ENCODE peak calls at places on chromosomes 5 and 9, in seven cellular contexts. I is pancreas, R is lung, U is HFFc6, V is GM12864, O is astrocyte, Y is cardiac fibroblast. S is an unnamed sample.
A peak's percentile ranks its signal among the peaks of the same experiment; 100 is the strongest.

GRCh38 chr9:98867434-98868168 is 60.1 kb downstream of the GALNT12 start:
- DNase-seq in I (peak; percentile 87), R (peak; percentile 51), U (peak; percentile 52), V (no peak), O (peak; percentile 87), Y (peak; percentile 93), S (no peak)

GRCh38 chr5:105952875-105953274 is 1717.9 kb downstream of the EFNA5 start:
- DNase-seq in I (no peak), R (no peak), U (no peak), V (no peak), O (no peak), Y (peak; percentile 62), S (no peak)

GRCh38 chr5:107669543-107670027 is 1.2 kb downstream of the EFNA5 start:
- DNase-seq in I (peak; percentile 15), R (peak; percentile 37), U (no peak), V (no peak), O (peak; percentile 29), Y (peak; percentile 58), S (peak; percentile 84)

GRCh38 chr9:69085523-69086283 is 50.2 kb downstream of the FXN start:
- DNase-seq in I (no peak), R (no peak), U (no peak), V (no peak), O (peak; percentile 71), Y (peak; percentile 38), S (no peak)

GRCh38 chr9:8713149-8713856 is 913.7 kb upstream of the DMAC1 start:
- DNase-seq in I (no peak), R (no peak), U (no peak), V (no peak), O (no peak), Y (no peak), S (no peak)

GRCh38 chr9:84781431-84781830 is 111.9 kb downstream of the NTRK2 start:
- DNase-seq in I (no peak), R (no peak), U (no peak), V (no peak), O (no peak), Y (peak; percentile 26), S (no peak)

GRCh38 chr5:68839019-68839552 is 254.7 kb upstream of the SLC30A5 start:
- DNase-seq in I (no peak), R (no peak), U (no peak), V (no peak), O (no peak), Y (no peak), S (no peak)

GRCh38 chr5:77425998-77426659 is 66.0 kb downstream of the WDR41 start:
- DNase-seq in I (no peak), R (no peak), U (no peak), V (no peak), O (no peak), Y (peak; percentile 13), S (no peak)

GRCh38 chr5:92126182-92126581 is 743.1 kb upstream of the ARRDC3 start:
- DNase-seq in I (no peak), R (no peak), U (no peak), V (no peak), O (no peak), Y (no peak), S (no peak)

GRCh38 chr5:36659406-36659805 is 53.0 kb downstream of the SLC1A3 start:
- DNase-seq in I (no peak), R (no peak), U (no peak), V (no peak), O (no peak), Y (peak; percentile 31), S (no peak)

GRCh38 chr5:38157024-38157423 is 101.3 kb upstream of the EGFLAM start:
- DNase-seq in I (no peak), R (no peak), U (no peak), V (no peak), O (no peak), Y (no peak), S (no peak)

GRCh38 chr5:113218200-113218599 is 216.6 kb downstream of the TSSK1B start:
- DNase-seq in I (no peak), R (no peak), U (no peak), V (no peak), O (no peak), Y (no peak), S (no peak)

GRCh38 chr5:61575103-61575502 is 243.0 kb downstream of the ZSWIM6 start:
- DNase-seq in I (peak; percentile 20), R (no peak), U (peak; percentile 63), V (no peak), O (peak; percentile 89), Y (peak; percentile 65), S (no peak)

GRCh38 chr9:6212722-6213375 is 2.8 kb upstream of the IL33 start:
- DNase-seq in I (no peak), R (no peak), U (no peak), V (no peak), O (no peak), Y (peak; percentile 71), S (no peak)

GRCh38 chr9:129138476-129139232 is 27.4 kb downstream of the PTPA start:
- DNase-seq in I (peak; percentile 62), R (peak; percentile 56), U (peak; percentile 65), V (no peak), O (peak; percentile 50), Y (peak; percentile 66), S (peak; percentile 92)

GRCh38 chr9:87350915-87351314 is 146.8 kb upstream of the DAPK1 start:
- DNase-seq in I (no peak), R (no peak), U (no peak), V (no peak), O (peak; percentile 68), Y (peak; percentile 22), S (no peak)

GRCh38 chr9:36903541-36904435 is 130.3 kb downstream of the PAX5 start:
- DNase-seq in I (peak; percentile 82), R (peak; percentile 34), U (peak; percentile 70), V (peak; percentile 24), O (peak; percentile 84), Y (peak; percentile 78), S (peak; percentile 73)

GRCh38 chr5:33772276-33772990 is 119.4 kb downstream of the ADAMTS12 start:
- DNase-seq in I (no peak), R (no peak), U (peak; percentile 60), V (no peak), O (peak; percentile 68), Y (peak; percentile 84), S (no peak)

GRCh38 chr5:1662559-1663043 is 137.0 kb downstream of the MRPL36 start:
- DNase-seq in I (peak; percentile 4), R (peak; percentile 26), U (no peak), V (no peak), O (no peak), Y (no peak), S (peak; percentile 67)

GRCh38 chr5:142539154-142539740 is 146.6 kb downstream of the FGF1 start:
- DNase-seq in I (no peak), R (no peak), U (no peak), V (no peak), O (no peak), Y (no peak), S (no peak)
- TF ChIP-seq CTCF in I (no peak), R (no peak), U (no peak), V (no peak), O (no peak), Y (no peak), S (no peak)

DNA sequence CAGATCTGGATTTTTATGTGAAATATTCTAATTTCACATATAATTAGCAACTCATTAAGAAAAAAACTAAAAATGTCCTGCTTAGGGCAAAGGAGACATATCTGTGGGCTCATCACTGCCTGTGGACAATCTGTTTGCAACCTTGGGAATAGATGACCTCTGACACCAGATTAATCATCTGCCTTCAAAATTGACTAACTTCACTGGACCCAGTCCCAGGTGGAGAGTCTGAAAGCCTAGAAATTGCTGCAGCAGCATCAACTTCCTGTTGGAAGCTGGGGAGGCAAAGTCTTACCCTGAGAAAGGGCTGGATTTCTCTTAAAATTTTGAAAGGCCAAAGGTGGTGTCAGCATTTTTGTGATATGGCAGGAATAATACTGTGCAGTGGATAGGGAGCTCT is 76.3 kb upstream of the TNC start:
- DNase-seq in I (no peak), R (no peak), U (no peak), V (no peak), O (no peak), Y (peak; percentile 37), S (no peak)
- TF ChIP-seq CTCF in I (no peak), R (no peak), U (no peak), V (no peak), O (no peak), Y (no peak), S (no peak)

GRCh38 chr5:82174919-82175219 is 103.3 kb downstream of the RPS23 start:
- DNase-seq in I (no peak), R (no peak), U (no peak), V (no peak), O (no peak), Y (no peak), S (no peak)
- TF ChIP-seq CTCF in I (no peak), R (no peak), U (peak; percentile 42), V (no peak), O (no peak), Y (no peak), S (no peak)

GRCh38 chr9:115157245-115157674 is 39.3 kb upstream of the TNC start:
- DNase-seq in I (no peak), R (no peak), U (peak; percentile 82), V (no peak), O (peak; percentile 87), Y (peak; percentile 82), S (no peak)
- TF ChIP-seq CTCF in I (no peak), R (no peak), U (no peak), V (no peak), O (no peak), Y (no peak), S (no peak)

GRCh38 chr5:100901851-100902341 is 1.2 kb downstream of the ST8SIA4 start:
- DNase-seq in I (no peak), R (peak; percentile 54), U (no peak), V (no peak), O (no peak), Y (peak; percentile 36), S (no peak)
- TF ChIP-seq CTCF in I (no peak), R (no peak), U (no peak), V (no peak), O (no peak), Y (no peak), S (no peak)

DNA sequence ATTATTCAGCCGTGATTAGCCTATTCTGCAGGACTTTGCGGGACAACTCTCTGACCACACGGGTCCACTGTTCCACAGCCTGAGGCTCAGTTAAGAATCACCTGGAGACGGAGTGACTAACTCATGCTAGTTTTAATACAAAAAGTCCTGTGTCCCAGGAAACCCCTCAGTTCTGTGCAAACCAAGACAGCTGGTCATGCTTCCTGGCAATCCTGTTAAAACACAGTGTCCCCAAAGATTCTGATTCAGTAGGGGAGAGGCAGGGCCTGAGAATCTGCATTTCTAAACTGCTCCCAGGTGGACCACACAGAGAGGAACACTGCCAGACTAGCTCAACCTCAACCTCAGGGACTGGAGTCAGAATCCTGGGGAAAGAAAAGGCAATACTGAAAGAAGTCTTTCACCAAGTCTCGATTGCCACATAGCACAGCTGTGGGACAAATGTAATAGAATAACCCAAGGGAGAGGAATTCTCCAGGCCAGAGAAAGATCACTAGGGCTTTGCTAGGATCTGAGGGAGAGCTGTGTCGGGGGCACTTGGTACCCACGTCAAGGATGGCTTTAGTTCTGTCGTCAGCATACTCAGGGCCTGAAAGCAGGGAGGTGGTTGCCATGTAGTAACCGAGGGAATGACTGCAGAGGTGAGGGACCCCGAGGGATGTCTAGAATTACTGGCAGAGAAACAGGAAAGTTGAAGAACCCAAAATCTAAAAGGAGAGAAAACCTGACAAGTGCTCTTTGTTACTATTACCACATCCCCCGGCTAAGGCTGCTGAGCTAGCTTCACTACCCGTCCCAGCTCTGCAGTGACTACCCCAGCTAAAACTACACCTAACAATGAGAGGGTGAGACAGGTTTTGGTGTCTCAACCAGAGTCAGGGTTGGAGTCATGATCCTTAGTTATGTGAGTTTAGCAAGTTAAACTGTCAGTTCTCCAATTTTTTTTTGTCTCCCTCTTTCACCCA is 8.6 kb downstream of the SUSD1 start:
- DNase-seq in I (no peak), R (no peak), U (no peak), V (no peak), O (peak; percentile 54), Y (peak; percentile 61), S (no peak)
- TF ChIP-seq CTCF in I (no peak), R (no peak), U (peak; percentile 14), V (no peak), O (no peak), Y (peak; percentile 21), S (no peak)

S was measured in osteocyte.